ENCODE peak calls at places on chromosomes 4 and X, in eight cellular contexts. O, G, D, P, Q, Y, M and B are unnamed samples. For H3K27me3, the result is how much of the 10 kb centered on the place peaks cover.

GRCh38 chr4:80197132-80197573 is at the start of gene PRDM8:
- DNase-seq in O (no peak), G (no peak), D (no peak), P (no peak), Q (no peak), Y (peak), M (peak), B (no peak)

GRCh38 chrX:55488559-55489314 is 911 bp downstream of the USP51 start:
- DNase-seq in O (peak), G (peak), D (no peak), P (no peak), Q (peak), Y (peak), M (peak), B (no peak)

GRCh38 chrX:47581731-47582647 is at the start of gene TIMP1:
- DNase-seq in O (peak), G (peak), D (peak), P (peak), Q (peak), Y (peak), M (peak), B (peak)

GRCh38 chr4:8369426-8370105 is 71.0 kb downstream of the ACOX3 start:
- DNase-seq in O (no peak), G (no peak), D (no peak), P (no peak), Q (no peak), Y (no peak), M (no peak), B (no peak)

GRCh38 chr4:140764785-140765392 is 8.7 kb upstream of the TBC1D9 start:
- DNase-seq in O (no peak), G (no peak), D (no peak), P (no peak), Q (no peak), Y (no peak), M (peak), B (no peak)

GRCh38 chr4:166723532-166724140 is 510.7 kb downstream of the SPOCK3 start:
- DNase-seq in O (no peak), G (no peak), D (no peak), P (no peak), Q (no peak), Y (no peak), M (no peak), B (no peak)

GRCh38 chr4:55949480-55949802 is 696 bp downstream of the CEP135 start:
- DNase-seq in O (no peak), G (no peak), D (no peak), P (no peak), Q (no peak), Y (no peak), M (no peak), B (no peak)

GRCh38 chrX:100994352-100995281 is 25.1 kb downstream of the ARL13A start:
- DNase-seq in O (no peak), G (peak), D (peak), P (peak), Q (no peak), Y (no peak), M (no peak), B (peak)

GRCh38 chr4:182531555-182532162 is 288.5 kb downstream of the TENM3 start:
- DNase-seq in O (no peak), G (no peak), D (no peak), P (no peak), Q (no peak), Y (no peak), M (no peak), B (no peak)

GRCh38 chrX:131675596-131676194 is 131.8 kb downstream of the OR13H1 start:
- DNase-seq in O (no peak), G (peak), D (peak), P (peak), Q (no peak), Y (peak), M (peak), B (peak)

GRCh38 chr4:180060159-180060889 is 2182.9 kb upstream of the TENM3 start:
- DNase-seq in O (no peak), G (no peak), D (no peak), P (no peak), Q (no peak), Y (peak), M (peak), B (no peak)

GRCh38 chr4:39259571-39260330 is 77.4 kb downstream of the WDR19 start:
- DNase-seq in O (no peak), G (no peak), D (no peak), P (no peak), Q (no peak), Y (no peak), M (no peak), B (no peak)

GRCh38 chr4:142817442-142817841 is 28.7 kb downstream of the INPP4B start:
- DNase-seq in O (no peak), G (no peak), D (no peak), P (peak), Q (no peak), Y (no peak), M (no peak), B (peak)

GRCh38 chr4:114378306-114378903 is 220.2 kb upstream of the UGT8 start:
- DNase-seq in O (no peak), G (no peak), D (no peak), P (no peak), Q (no peak), Y (peak), M (no peak), B (no peak)

GRCh38 chrX:40207626-40208025 is 109.9 kb upstream of the BCOR start:
- DNase-seq in O (no peak), G (peak), D (no peak), P (no peak), Q (no peak), Y (no peak), M (no peak), B (peak)

GRCh38 chr4:26726655-26727387 is 133.8 kb upstream of the STIM2 start:
- DNase-seq in O (no peak), G (no peak), D (no peak), P (peak), Q (no peak), Y (no peak), M (peak), B (no peak)

GRCh38 chrX:68832516-68833447 is 4.0 kb downstream of the EFNB1 start:
- DNase-seq in O (no peak), G (no peak), D (no peak), P (no peak), Q (no peak), Y (no peak), M (peak), B (no peak)

GRCh38 chrX:102154900-102155805 is 624 bp downstream of the BEX5 start:
- DNase-seq in O (peak), G (no peak), D (no peak), P (no peak), Q (no peak), Y (peak), M (peak), B (no peak)

GRCh38 chr4:74527049-74527448 is 82.1 kb downstream of the AREG start:
- DNase-seq in O (no peak), G (no peak), D (no peak), P (no peak), Q (no peak), Y (no peak), M (no peak), B (no peak)

GRCh38 chrX:55451990-55452824 is at the start of gene MAGEH1:
- DNase-seq in O (peak), G (peak), D (peak), P (no peak), Q (peak), Y (peak), M (peak), B (peak)

GRCh38 chr4:10069065-10069626 is 47.5 kb downstream of the WDR1 start:
- DNase-seq in O (no peak), G (no peak), D (no peak), P (no peak), Q (no peak), Y (no peak), M (no peak), B (no peak)

GRCh38 chrX:48937065-48937907 is 18.5 kb upstream of the PIM2 start:
- DNase-seq in O (peak), G (peak), D (no peak), P (no peak), Q (no peak), Y (no peak), M (peak), B (peak)

GRCh38 chr4:4720671-4721070 is 138.8 kb upstream of the MSX1 start:
- DNase-seq in O (no peak), G (no peak), D (no peak), P (no peak), Q (no peak), Y (no peak), M (no peak), B (no peak)

GRCh38 chrX:9466711-9467110 is 1.9 kb downstream of the TBL1X start:
- DNase-seq in O (no peak), G (no peak), D (no peak), P (no peak), Q (no peak), Y (no peak), M (no peak), B (no peak)

GRCh38 chrX:153818571-153819397 is 11.6 kb downstream of the PDZD4 start:
- DNase-seq in O (peak), G (peak), D (no peak), P (no peak), Q (no peak), Y (peak), M (peak), B (no peak)

GRCh38 chrX:149371984-149372383 is 133.1 kb downstream of the IDS start:
- DNase-seq in O (no peak), G (no peak), D (no peak), P (no peak), Q (no peak), Y (no peak), M (no peak), B (no peak)

GRCh38 chrX:17814557-17814956 is 46.5 kb downstream of the RAI2 start:
- DNase-seq in O (no peak), G (no peak), D (no peak), P (no peak), Q (no peak), Y (no peak), M (no peak), B (no peak)

GRCh38 chr4:83454626-83455025 is 997 bp downstream of the HELQ start:
- DNase-seq in O (no peak), G (peak), D (no peak), P (no peak), Q (no peak), Y (no peak), M (no peak), B (no peak)

GRCh38 chr4:77199701-77200100 is 42.7 kb downstream of the CCNG2 start:
- DNase-seq in O (no peak), G (no peak), D (no peak), P (no peak), Q (no peak), Y (no peak), M (no peak), B (no peak)
- H3K27me3 ChIP-seq in O (under half), G (under half), D (half or more), P (under half), Q (under half), Y (under half), M (under half), B (under half)

DNA sequence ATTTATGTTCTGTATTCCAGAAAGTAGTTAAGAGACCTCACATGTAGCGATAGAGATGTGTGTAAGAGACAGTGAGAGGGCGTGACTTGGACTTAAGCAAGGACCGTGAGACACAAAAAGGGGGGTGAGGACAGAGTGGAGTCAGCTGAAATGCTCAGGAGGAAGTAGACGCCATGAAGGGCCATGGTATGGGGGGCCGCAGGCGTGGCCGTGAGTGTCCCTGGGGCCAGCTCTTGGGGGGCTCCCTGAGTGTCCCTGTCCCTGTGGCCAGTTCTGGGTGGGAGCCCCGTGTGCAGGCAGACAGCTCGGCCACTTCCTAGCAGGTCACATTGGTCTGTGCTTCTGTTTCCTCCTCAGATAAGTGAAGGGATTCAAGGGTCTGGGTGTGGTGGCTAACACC is 23.0 kb upstream of the MSANTD1 start:
- DNase-seq in O (no peak), G (no peak), D (no peak), P (no peak), Q (no peak), Y (no peak), M (no peak), B (no peak)
- TF ChIP-seq CTCF in O (no peak), G (no peak), D (no peak), P (no peak), Q (no peak), Y (no peak), M (no peak), B (no peak)

DNA sequence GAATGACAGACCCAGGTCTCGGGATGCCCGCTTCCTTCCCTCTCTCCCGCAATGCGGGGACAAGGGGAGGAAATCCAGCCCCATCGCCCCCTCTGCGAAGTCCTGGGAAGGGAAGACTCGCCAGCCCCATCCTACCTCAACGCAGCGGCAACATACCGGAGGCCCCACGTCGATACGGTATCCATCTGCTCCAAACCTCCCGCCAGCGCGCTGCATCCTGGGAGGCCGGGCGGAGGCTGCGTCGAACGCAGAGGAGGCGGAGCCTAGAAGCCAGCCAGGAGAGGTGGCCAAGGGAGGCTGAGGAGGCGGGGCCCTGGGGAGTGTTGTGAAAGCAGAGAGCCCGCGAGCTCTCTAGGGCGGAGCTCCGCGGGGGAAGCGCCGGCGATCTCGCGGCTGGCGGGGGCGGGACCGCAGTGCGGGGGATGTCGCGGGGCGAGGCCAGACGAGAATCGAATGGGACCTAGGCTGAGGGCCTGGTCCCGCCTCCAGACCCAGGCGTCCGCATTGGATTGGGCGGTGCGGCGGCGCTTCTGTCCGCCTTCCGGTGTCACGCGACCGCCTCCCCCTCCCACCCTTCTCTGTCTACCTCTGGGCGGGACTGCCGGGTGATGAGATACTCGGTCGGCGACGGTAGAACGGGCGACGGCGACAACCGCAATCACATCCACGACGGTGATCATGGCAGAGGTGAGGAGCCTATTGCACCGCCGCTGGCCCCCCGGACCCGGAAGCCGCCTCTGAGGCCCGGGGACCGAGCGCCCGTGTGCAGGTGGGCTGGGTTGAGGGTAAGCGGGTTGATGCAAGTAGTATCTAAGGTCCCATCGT is at the start of the genes FANCB and MOSPD2:
- DNase-seq in O (peak), G (peak), D (peak), P (peak), Q (peak), Y (peak), M (peak), B (peak)
- TF ChIP-seq POLR2AphosphoS5 in O (peak), G (peak), D (peak), P (peak), Q (peak), Y (peak), M (peak), B (peak)

GRCh38 chr4:11429646-11430045 is 952 bp upstream of the HS3ST1 start:
- DNase-seq in O (peak), G (no peak), D (no peak), P (no peak), Q (no peak), Y (no peak), M (peak), B (no peak)
- H3K27me3 ChIP-seq in O (under half), G (under half), D (under half), P (under half), Q (under half), Y (under half), M (half or more), B (under half)

DNA sequence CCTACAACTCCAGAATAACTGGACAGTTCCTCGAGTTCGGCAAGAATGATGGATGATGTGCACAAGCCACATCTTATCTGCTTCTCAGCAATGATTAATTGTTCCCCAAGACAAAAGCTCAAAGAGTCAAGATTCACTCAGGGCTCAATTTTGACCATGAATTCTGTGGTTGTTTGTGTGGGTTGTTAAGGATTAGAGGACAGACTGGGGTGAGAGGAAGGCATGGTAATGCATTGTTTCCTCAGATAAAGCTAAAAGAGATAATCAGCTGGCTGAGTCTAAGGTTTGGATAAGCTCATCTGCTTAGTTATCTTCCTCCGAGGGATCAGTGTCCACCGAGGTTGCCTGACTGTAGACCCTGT is 161.0 kb downstream of the CPEB2 start:
- DNase-seq in O (no peak), G (no peak), D (no peak), P (no peak), Q (no peak), Y (no peak), M (no peak), B (no peak)
- TF ChIP-seq CTCF in O (no peak), G (no peak), D (no peak), P (no peak), Q (no peak), Y (no peak), M (no peak), B (no peak)

GRCh38 chrX:82692991-82693390 is 815.1 kb upstream of the POU3F4 start:
- DNase-seq in O (no peak), G (no peak), D (no peak), P (no peak), Q (no peak), Y (no peak), M (no peak), B (no peak)
- TF ChIP-seq POLR2AphosphoS5 in O (no peak), G (no peak), D (no peak), P (no peak), Q (no peak), Y (no peak), M (no peak), B (no peak)

GRCh38 chr4:95546866-95547707 is 1.7 kb downstream of the UNC5C start:
- DNase-seq in O (no peak), G (no peak), D (no peak), P (no peak), Q (no peak), Y (peak), M (peak), B (no peak)

GRCh38 chr4:95548738-95549245 is at the start of gene UNC5C:
- DNase-seq in O (peak), G (no peak), D (no peak), P (no peak), Q (no peak), Y (peak), M (peak), B (no peak)

GRCh38 chr4:95549246-95550138 is 719 bp upstream of the UNC5C start:
- DNase-seq in O (peak), G (no peak), D (no peak), P (no peak), Q (no peak), Y (peak), M (peak), B (peak)

GRCh38 chr4:95546236-95546635 is 2.5 kb downstream of the UNC5C start:
- DNase-seq in O (no peak), G (no peak), D (no peak), P (no peak), Q (no peak), Y (no peak), M (no peak), B (no peak)

GRCh38 chr4:95547708-95548471 is 883 bp downstream of the UNC5C start:
- DNase-seq in O (peak), G (no peak), D (no peak), P (no peak), Q (no peak), Y (no peak), M (peak), B (no peak)
- H3K27me3 ChIP-seq in O (under half), G (under half), D (under half), P (under half), Q (half or more), Y (under half), M (half or more), B (under half)